ENCODE peak calls at places on chromosomes 1 and 21, in four cellular contexts. V is psoas muscle, R is K562, E is thoracic aorta. B is an unnamed sample. For H3K27me3, the result is how much of the 10 kb centered on the place peaks cover.

GRCh38 chr1:115313173-115313572 is 24.9 kb downstream of the NGF start:
- DNase-seq in V (no peak), R (no peak), E (no peak), B (no peak)

GRCh38 chr1:229131243-229132105 is 139.4 kb upstream of the RAB4A start:
- DNase-seq in V (no peak), R (no peak), E (no peak), B (no peak)

GRCh38 chr1:166490437-166490784 is 323.6 kb upstream of the FAM78B start:
- DNase-seq in V (no peak), R (no peak), E (no peak), B (no peak)

GRCh38 chr1:81682490-81682889 is 118.2 kb upstream of the ADGRL2 start:
- DNase-seq in V (no peak), R (no peak), E (no peak), B (no peak)

GRCh38 chr1:167428418-167428817 is 89.9 kb downstream of the CD247 start:
- DNase-seq in V (no peak), R (no peak), E (no peak), B (no peak)

GRCh38 chr1:203055166-203055799 is 29.0 kb downstream of the PPFIA4 start:
- DNase-seq in V (no peak), R (peak), E (no peak), B (no peak)

GRCh38 chr1:51189421-51190073 is 46.5 kb upstream of the RNF11 start:
- DNase-seq in V (no peak), R (peak), E (no peak), B (peak)

GRCh38 chr1:56626546-56626945 is 18.6 kb upstream of the PRKAA2 start:
- DNase-seq in V (no peak), R (no peak), E (no peak), B (peak)

GRCh38 chr1:162003825-162004205 is 19.9 kb downstream of the OLFML2B start:
- DNase-seq in V (peak), R (no peak), E (no peak), B (peak)

GRCh38 chr1:82225407-82226197 is 424.9 kb downstream of the ADGRL2 start:
- DNase-seq in V (no peak), R (no peak), E (no peak), B (no peak)

GRCh38 chr1:212669102-212669501 is 30.5 kb downstream of the BATF3 start:
- DNase-seq in V (no peak), R (peak), E (no peak), B (no peak)

GRCh38 chr1:160834945-160835565 is 27.6 kb downstream of the CD244 start:
- DNase-seq in V (no peak), R (peak), E (no peak), B (no peak)

GRCh38 chr1:214493126-214493796 is 58.1 kb downstream of the PTPN14 start:
- DNase-seq in V (no peak), R (no peak), E (no peak), B (no peak)

GRCh38 chr21:35779690-35780570 is 280.4 kb downstream of the SETD4 start:
- DNase-seq in V (no peak), R (no peak), E (no peak), B (peak)

GRCh38 chr1:31504001-31504400 is 72.3 kb upstream of the TINAGL1 start:
- DNase-seq in V (no peak), R (no peak), E (no peak), B (no peak)

GRCh38 chr1:30322859-30323257 is 400.5 kb downstream of the MATN1 start:
- DNase-seq in V (no peak), R (no peak), E (no peak), B (no peak)

GRCh38 chr1:24726741-24727140 is 18.5 kb upstream of the CLIC4 start:
- DNase-seq in V (no peak), R (no peak), E (no peak), B (no peak)

GRCh38 chr1:217029311-217030157 is 306.3 kb upstream of the ESRRG start:
- DNase-seq in V (no peak), R (no peak), E (no peak), B (peak)

GRCh38 chr1:154896811-154897286 is 26.8 kb upstream of the KCNN3 start:
- DNase-seq in V (no peak), R (no peak), E (no peak), B (no peak)

DNA sequence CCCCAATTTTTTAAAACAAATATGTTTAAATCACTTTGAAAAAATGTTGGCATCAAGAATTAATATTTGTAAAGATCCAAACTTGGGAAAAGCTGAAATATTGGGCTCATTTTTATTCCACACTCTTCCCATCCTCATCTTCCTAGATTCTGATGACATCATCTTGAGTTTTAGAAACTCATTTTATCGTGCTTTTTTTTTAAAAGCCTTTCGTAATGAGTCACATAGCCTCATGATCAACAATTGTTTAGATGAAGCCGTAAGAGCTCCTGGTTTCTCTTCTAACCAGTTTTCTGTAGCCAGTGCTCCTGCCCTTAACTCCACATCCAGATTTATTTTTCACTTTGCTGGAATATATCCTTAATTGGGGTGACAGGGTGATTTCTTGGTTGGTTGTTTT is 78.6 kb downstream of the POFUT2 start:
- DNase-seq in V (no peak), R (no peak), E (no peak), B (peak)
- H3K4me3 ChIP-seq in V (no peak), R (no peak), E (no peak), B (no peak)

DNA sequence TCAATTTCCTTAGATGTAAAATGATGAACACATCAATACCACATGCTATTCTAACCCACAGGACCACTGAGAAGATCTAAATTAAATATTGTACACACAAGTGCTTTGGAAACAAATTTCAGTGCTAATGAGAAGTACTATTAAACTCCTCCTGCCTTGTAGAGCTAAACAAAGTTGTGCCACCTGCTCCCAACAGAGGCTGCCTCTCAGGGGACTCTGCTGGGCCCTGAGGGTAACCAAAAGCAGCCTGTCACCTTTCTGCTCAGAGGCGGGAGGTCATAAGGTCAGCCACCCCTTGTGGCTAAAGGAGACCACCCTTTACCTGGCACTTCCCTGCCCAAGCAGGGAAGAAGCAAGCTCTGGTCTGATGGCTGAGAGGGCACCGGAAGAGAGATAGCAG is 6.3 kb downstream of the SLC9A1 start:
- DNase-seq in V (no peak), R (no peak), E (no peak), B (no peak)
- TF ChIP-seq CTCF in V (no peak), R (no peak), E (no peak), B (no peak)

DNA sequence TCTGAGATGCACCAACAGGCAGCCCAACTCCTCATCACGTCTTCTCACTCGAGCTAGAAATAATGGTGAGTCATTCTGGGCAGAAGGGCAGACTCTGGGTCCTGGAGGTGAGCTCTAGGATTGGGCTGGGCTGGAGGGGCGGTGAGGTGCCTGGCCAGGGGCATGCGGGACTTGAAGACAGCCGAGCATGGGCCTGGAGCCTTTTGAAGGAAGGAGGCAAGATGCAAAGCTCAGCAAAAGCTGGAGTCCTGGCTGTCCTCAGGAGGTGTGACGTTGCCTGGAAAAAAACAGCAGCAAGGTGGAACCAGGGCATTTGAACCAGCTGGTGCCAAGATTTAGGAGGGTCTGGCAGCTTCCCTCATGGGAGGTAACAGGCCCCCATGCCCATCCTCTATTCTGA is 712 bp downstream of the KCNA2 start:
- DNase-seq in V (no peak), R (no peak), E (no peak), B (no peak)
- H3K27me3 ChIP-seq in V (under half), R (half or more), E (under half), B (under half)

GRCh38 chr1:181062800-181063428 is 25.6 kb upstream of the IER5 start:
- DNase-seq in V (peak), R (no peak), E (no peak), B (peak)

GRCh38 chr1:181064702-181065101 is 23.8 kb upstream of the IER5 start:
- DNase-seq in V (no peak), R (no peak), E (no peak), B (no peak)

GRCh38 chr1:181064030-181064594 is 24.4 kb upstream of the IER5 start:
- DNase-seq in V (no peak), R (no peak), E (no peak), B (no peak)

GRCh38 chr1:181061487-181061886 is 27.0 kb upstream of the IER5 start:
- DNase-seq in V (no peak), R (no peak), E (no peak), B (no peak)

GRCh38 chr1:181061891-181062777 is 26.4 kb upstream of the IER5 start:
- DNase-seq in V (peak), R (no peak), E (no peak), B (no peak)
- H3K4me3 ChIP-seq in V (peak), R (no peak), E (peak), B (no peak)

DNA sequence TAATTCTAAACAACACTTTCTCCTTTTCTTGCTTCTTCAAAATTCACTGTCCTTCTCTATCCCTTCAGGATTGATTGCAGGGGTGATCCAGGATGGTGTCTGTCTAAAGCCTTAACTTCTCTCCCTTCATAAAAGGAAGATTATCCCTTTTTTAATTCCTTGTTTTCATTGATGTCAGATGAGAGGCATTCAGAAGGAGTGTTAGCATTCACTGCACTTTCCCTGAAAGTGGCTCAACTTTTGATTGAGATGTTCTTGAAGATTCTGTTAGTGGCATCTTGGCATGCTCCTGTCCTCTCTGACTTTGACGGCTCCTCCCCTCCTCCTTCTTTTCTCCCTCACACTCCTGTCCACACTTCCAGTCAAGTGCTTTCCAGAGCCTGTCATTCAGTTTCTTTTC is 71.6 kb downstream of the ST6GALNAC3 start:
- DNase-seq in V (no peak), R (no peak), E (no peak), B (no peak)
- TF ChIP-seq CTCF in V (no peak), R (no peak), E (no peak), B (no peak)

B was measured in BJ.